ENCODE peak calls at places on chromosomes 6 and 20, in eight cellular contexts. F, I, C, P, J, X, Z and M are unnamed samples.

GRCh38 chr6:111739257-111739696 is 133.6 kb upstream of the TRAF3IP2 start:
- DNase-seq in F (no peak), I (no peak), C (no peak), P (no peak), J (no peak), X (no peak), Z (no peak), M (no peak)

GRCh38 chr6:98530732-98531131 is 303.6 kb upstream of the POU3F2 start:
- DNase-seq in F (no peak), I (no peak), C (no peak), P (no peak), J (no peak), X (no peak), Z (no peak), M (no peak)

GRCh38 chr20:2408111-2408510 is 27.4 kb downstream of the TGM6 start:
- DNase-seq in F (no peak), I (no peak), C (no peak), P (no peak), J (no peak), X (no peak), Z (no peak), M (no peak)

GRCh38 chr6:44078795-44079671 is 48.2 kb downstream of the MRPL14 start:
- DNase-seq in F (no peak), I (no peak), C (peak), P (peak), J (no peak), X (peak), Z (peak), M (no peak)

GRCh38 chr6:135393289-135393688 is 104.3 kb downstream of the AHI1 start:
- DNase-seq in F (no peak), I (no peak), C (no peak), P (no peak), J (no peak), X (no peak), Z (no peak), M (no peak)

GRCh38 chr6:99614430-99615161 is 8.0 kb downstream of the PRDM13 start:
- DNase-seq in F (no peak), I (no peak), C (no peak), P (no peak), J (peak), X (peak), Z (no peak), M (no peak)

GRCh38 chr6:16711551-16712249 is 49.6 kb downstream of the ATXN1 start:
- DNase-seq in F (no peak), I (no peak), C (peak), P (no peak), J (no peak), X (no peak), Z (no peak), M (no peak)

GRCh38 chr6:92427408-92427905 is 991.9 kb downstream of the EPHA7 start:
- DNase-seq in F (no peak), I (no peak), C (no peak), P (no peak), J (no peak), X (no peak), Z (no peak), M (no peak)

GRCh38 chr6:3328145-3328544 is 69.4 kb downstream of the PSMG4 start:
- DNase-seq in F (no peak), I (no peak), C (no peak), P (no peak), J (no peak), X (no peak), Z (no peak), M (no peak)

GRCh38 chr6:139540276-139540675 is 165.8 kb upstream of the CITED2 start:
- DNase-seq in F (no peak), I (no peak), C (peak), P (peak), J (no peak), X (peak), Z (no peak), M (no peak)